ENCODE peak calls at places on chromosomes 4 and X, in eight cellular contexts. D, K, S, O, U, P, Z and B are unnamed samples.

GRCh38 chrX:18769812-18770573 is 62.5 kb downstream of the PPEF1 start:
- DNase-seq in Z (no peak), K (no peak), U (no peak), P (no peak), S (no peak), O (no peak), D (no peak), B (no peak)

GRCh38 chr4:692771-693554 is 4.0 kb upstream of the SLC49A3 start:
- DNase-seq in O (no peak), S (no peak), P (no peak), K (no peak), D (no peak), U (no peak), Z (no peak), B (no peak)

GRCh38 chr4:139791681-139792080 is 126.1 kb downstream of the MGST2 start:
- DNase-seq in K (no peak), U (no peak), D (no peak), S (no peak), O (no peak), Z (no peak), P (no peak), B (no peak)

GRCh38 chrX:103124284-103124683 is 31.3 kb upstream of the NXF3 start:
- DNase-seq in P (no peak), O (no peak), Z (no peak), K (no peak), D (no peak), S (no peak), U (no peak), B (no peak)

GRCh38 chrX:18883234-18883960 is 100.5 kb downstream of the PHKA2 start:
- DNase-seq in O (no peak), Z (no peak), P (no peak), U (no peak), S (no peak), K (no peak), D (no peak), B (no peak)

GRCh38 chr4:73648478-73648877 is 28.2 kb upstream of the RASSF6 start:
- DNase-seq in O (peak; percentile 93), D (no peak), U (no peak), S (no peak), K (no peak), Z (no peak), P (no peak), B (no peak)

GRCh38 chr4:74682567-74683359 is 111.6 kb downstream of the BTC start:
- DNase-seq in O (no peak), Z (no peak), K (no peak), U (no peak), S (peak; percentile 58), D (peak; percentile 70), P (no peak), B (peak; percentile 9)

GRCh38 chr4:165905405-165906027 is 32.5 kb downstream of the TLL1 start:
- DNase-seq in S (no peak), P (no peak), O (no peak), D (no peak), Z (no peak), K (no peak), U (no peak), B (no peak)

GRCh38 chr4:28279249-28279648 is 1418.6 kb downstream of the STIM2 start:
- DNase-seq in D (no peak), P (no peak), U (no peak), S (no peak), Z (no peak), K (no peak), O (no peak), B (no peak)

GRCh38 chr4:113452868-113453620 is 308.5 kb downstream of the CAMK2D start:
- DNase-seq in U (no peak), D (no peak), Z (no peak), O (no peak), P (peak; percentile 68), K (no peak), S (no peak), B (peak; percentile 5)

GRCh38 chrX:585115-585808 is 45.3 kb upstream of the SHOX start:
- DNase-seq in Z (no peak), K (no peak), D (no peak), U (no peak), S (no peak), O (no peak), P (no peak), B (no peak)

GRCh38 chr4:53656421-53656981 is 65.2 kb upstream of the LNX1 start:
- DNase-seq in S (no peak), U (no peak), D (peak; percentile 42), K (no peak), O (no peak), Z (no peak), P (no peak), B (no peak)

GRCh38 chr4:188993871-188994270 is 854.6 kb downstream of the TRIML1 start:
- DNase-seq in S (no peak), P (no peak), Z (no peak), K (no peak), D (no peak), U (no peak), O (no peak), B (no peak)